ENCODE peak calls at places on chromosomes 12 and 14, in eight cellular contexts. F is tibial nerve, Q is GM04504, Z is EH, E is endothelial cell, W is HFF-Myc, D is GM20000, L is mammary epithelial cell. N is an unnamed sample.

GRCh38 chr12:54251667-54252284 is 28.1 kb downstream of the CBX5 start:
- DNase-seq in F (peak; percentile 34), Q (no peak), Z (peak; percentile 65), E (no peak), W (no peak), D (peak; percentile 65), L (no peak), N (no peak)

GRCh38 chr14:67491741-67492504 is 3.4 kb upstream of the TMEM229B start:
- DNase-seq in F (no peak), Q (no peak), Z (no peak), E (no peak), W (no peak), D (no peak), L (no peak), N (no peak)

GRCh38 chr12:121456551-121456950 is 56.6 kb downstream of the RNF34 start:
- DNase-seq in F (no peak), Q (no peak), Z (no peak), E (no peak), W (no peak), D (no peak), L (peak; percentile 8), N (no peak)

GRCh38 chr12:53231859-53232640 is at the start of gene RARG:
- DNase-seq in F (peak; percentile 55), Q (no peak), Z (peak; percentile 82), E (no peak), W (no peak), D (peak; percentile 58), L (peak; percentile 77), N (peak; percentile 66)

GRCh38 chr12:58034712-58035111 is 93.3 kb downstream of the ATP23 start:
- DNase-seq in F (no peak), Q (no peak), Z (no peak), E (no peak), W (no peak), D (no peak), L (no peak), N (no peak)

GRCh38 chr12:112368856-112369255 is 13.4 kb downstream of the HECTD4 start:
- DNase-seq in F (no peak), Q (no peak), Z (no peak), E (no peak), W (no peak), D (no peak), L (no peak), N (no peak)

GRCh38 chr14:102817942-102818940 is 41.0 kb downstream of the TRAF3 start:
- DNase-seq in F (no peak), Q (no peak), Z (peak; percentile 21), E (no peak), W (no peak), D (no peak), L (peak; percentile 37), N (no peak)

GRCh38 chr12:3097836-3098235 is 20.7 kb downstream of the TSPAN9 start:
- DNase-seq in F (no peak), Q (no peak), Z (no peak), E (no peak), W (no peak), D (no peak), L (no peak), N (peak; percentile 35)

GRCh38 chr14:46661728-46662127 is 10.1 kb upstream of the RPL10L start:
- DNase-seq in F (no peak), Q (no peak), Z (no peak), E (no peak), W (no peak), D (no peak), L (no peak), N (no peak)

GRCh38 chr12:116642683-116643082 is 83.5 kb downstream of the MAP1LC3B2 start:
- DNase-seq in F (no peak), Q (no peak), Z (no peak), E (no peak), W (no peak), D (no peak), L (no peak), N (no peak)

GRCh38 chr12:47164730-47165439 is 85.1 kb upstream of the AMIGO2 start:
- DNase-seq in F (no peak), Q (peak; percentile 83), Z (peak; percentile 71), E (no peak), W (no peak), D (no peak), L (no peak), N (no peak)

GRCh38 chr14:100446572-100446971 is 123.4 kb downstream of the SLC25A47 start:
- DNase-seq in F (no peak), Q (no peak), Z (no peak), E (no peak), W (no peak), D (no peak), L (no peak), N (no peak)

GRCh38 chr12:27685274-27685673 is 11.0 kb upstream of the REP15 start:
- DNase-seq in F (no peak), Q (no peak), Z (no peak), E (no peak), W (no peak), D (no peak), L (no peak), N (no peak)

GRCh38 chr12:82326905-82327503 is 31.2 kb downstream of the CCDC59 start:
- DNase-seq in F (no peak), Q (peak; percentile 1), Z (peak; percentile 20), E (no peak), W (peak; percentile 4), D (no peak), L (peak; percentile 2), N (no peak)

GRCh38 chr12:74119811-74120362 is 417.7 kb upstream of the ATXN7L3B start:
- DNase-seq in F (no peak), Q (no peak), Z (no peak), E (no peak), W (no peak), D (no peak), L (peak; percentile 11), N (no peak)

GRCh38 chr14:34018564-34019244 is 67.8 kb upstream of the EGLN3 start:
- DNase-seq in F (peak; percentile 62), Q (no peak), Z (no peak), E (no peak), W (no peak), D (peak; percentile 30), L (no peak), N (no peak)

GRCh38 chr14:88613552-88614010 is 50.7 kb downstream of the ZC3H14 start:
- DNase-seq in F (no peak), Q (peak; percentile 8), Z (peak; percentile 66), E (no peak), W (no peak), D (peak; percentile 7), L (peak; percentile 88), N (no peak)

GRCh38 chr12:21819236-21819635 is 44.7 kb upstream of the KCNJ8 start:
- DNase-seq in F (no peak), Q (peak; percentile 18), Z (peak; percentile 89), E (no peak), W (no peak), D (no peak), L (no peak), N (no peak)

GRCh38 chr14:81166126-81166525 is 54.6 kb downstream of the GTF2A1 start:
- DNase-seq in F (no peak), Q (no peak), Z (no peak), E (no peak), W (no peak), D (no peak), L (no peak), N (no peak)

GRCh38 chr14:20855652-20856291 is 35.4 kb upstream of the RNASE3 start:
- DNase-seq in F (peak; percentile 73), Q (peak; percentile 26), Z (peak; percentile 66), E (peak; percentile 65), W (peak; percentile 33), D (peak; percentile 73), L (peak; percentile 62), N (peak; percentile 55)